ENCODE peak calls at places on chromosomes 2 and 18, in four cellular contexts. Z, M, C and J are unnamed samples.

GRCh38 chr2:228613133-228613532 is 431.6 kb upstream of the SPHKAP start:
- DNase-seq in Z (no peak), C (peak; percentile 97), M (no peak), J (peak; percentile 7)

GRCh38 chr2:144041612-144042011 is 478.3 kb downstream of the ZEB2 start:
- DNase-seq in C (no peak), Z (no peak), M (no peak), J (no peak)

GRCh38 chr2:237542001-237542704 is 24.2 kb upstream of the PRLH start:
- DNase-seq in Z (no peak), C (no peak), M (no peak), J (no peak)

GRCh38 chr2:62687644-62688043 is 17.9 kb upstream of the EHBP1 start:
- DNase-seq in M (no peak), Z (no peak), C (no peak), J (no peak)

GRCh38 chr2:161078211-161078539 is 82.1 kb upstream of the TANK start:
- DNase-seq in M (no peak), C (no peak), Z (no peak), J (no peak)

GRCh38 chr2:200411831-200412230 is 98.0 kb downstream of the KCTD18 start:
- DNase-seq in C (peak; percentile 13), Z (no peak), M (no peak), J (no peak)

GRCh38 chr2:69225933-69226332 is 161.1 kb downstream of the GFPT1 start:
- DNase-seq in Z (no peak), M (no peak), C (peak; percentile 42), J (no peak)

GRCh38 chr2:222706616-222707015 is 35.2 kb downstream of the MOGAT1 start:
- DNase-seq in C (no peak), Z (no peak), M (no peak), J (no peak)

GRCh38 chr2:56108806-56109205 is 75.0 kb upstream of the CCDC85A start:
- DNase-seq in Z (no peak), C (no peak), M (no peak), J (no peak)

GRCh38 chr2:229033816-229034215 is 237.3 kb downstream of the PID1 start:
- DNase-seq in C (no peak), M (no peak), Z (no peak), J (no peak)

GRCh38 chr2:164764996-164765395 is 76.6 kb downstream of the COBLL1 start:
- DNase-seq in Z (no peak), C (peak; percentile 66), M (no peak), J (no peak)

GRCh38 chr2:68716948-68717661 is 17.5 kb upstream of the ARHGAP25 start:
- DNase-seq in C (no peak), M (no peak), Z (no peak), J (no peak)

GRCh38 chr2:218029366-218030360 is 26.9 kb upstream of the TNS1 start:
- DNase-seq in Z (no peak), M (peak; percentile 24), C (no peak), J (no peak)

GRCh38 chr18:4130734-4131719 is 324.1 kb downstream of the DLGAP1 start:
- DNase-seq in C (no peak), M (no peak), Z (no peak), J (no peak)

GRCh38 chr18:34959211-34959829 is 81.9 kb upstream of the MAPRE2 start:
- DNase-seq in Z (no peak), C (no peak), M (no peak), J (no peak)

GRCh38 chr2:29767606-29768335 is 153.6 kb downstream of the ALK start:
- DNase-seq in C (no peak), M (no peak), Z (no peak), J (no peak)

GRCh38 chr2:151891566-151892194 is 63.5 kb upstream of the ARL5A start:
- DNase-seq in M (no peak), Z (no peak), C (no peak), J (no peak)

GRCh38 chr2:15169326-15170038 is 391.7 kb downstream of the NBAS start:
- DNase-seq in Z (no peak), C (peak; percentile 94), M (no peak), J (peak; percentile 90)

GRCh38 chr2:41167014-41167413 is 715.1 kb upstream of the SLC8A1 start:
- DNase-seq in M (no peak), Z (no peak), C (no peak), J (no peak)

GRCh38 chr2:240129731-240130392 is 6.2 kb downstream of the COPS9 start:
- DNase-seq in C (no peak), M (no peak), Z (no peak), J (no peak)

GRCh38 chr2:38446972-38447561 is 70.0 kb upstream of the ATL2 start:
- DNase-seq in M (no peak), Z (no peak), C (no peak), J (no peak)

GRCh38 chr2:172710584-172711024 is 25.0 kb upstream of the RAPGEF4 start:
- DNase-seq in M (no peak), C (peak; percentile 73), Z (peak; percentile 58), J (peak; percentile 89)

GRCh38 chr2:128237081-128237534 is 81.6 kb downstream of the HS6ST1 start:
- DNase-seq in Z (no peak), C (peak; percentile 67), M (no peak), J (no peak)

GRCh38 chr2:238995634-238996033 is 147.7 kb downstream of the TWIST2 start:
- DNase-seq in M (no peak), Z (no peak), C (no peak), J (no peak)

GRCh38 chr2:5713101-5713500 is 20.9 kb downstream of the SOX11 start:
- DNase-seq in M (no peak), Z (no peak), C (no peak), J (no peak)

GRCh38 chr2:98258906-98259305 is 87.3 kb upstream of the CNGA3 start:
- DNase-seq in M (no peak), Z (no peak), C (no peak), J (no peak)

GRCh38 chr2:222296911-222297599 is 1.7 kb downstream of the PAX3 start:
- DNase-seq in C (no peak), M (no peak), Z (no peak), J (no peak)

GRCh38 chr2:73984922-73985317 is 210 bp downstream of the TET3 start:
- DNase-seq in M (peak; percentile 61), C (no peak), Z (peak; percentile 73), J (no peak)

GRCh38 chr2:159973325-159973724 is 89.1 kb downstream of the PLA2R1 start:
- DNase-seq in Z (no peak), C (no peak), M (no peak), J (no peak)

GRCh38 chr2:159971365-159972122 is 90.9 kb downstream of the PLA2R1 start:
- DNase-seq in Z (no peak), C (no peak), M (no peak), J (no peak)

GRCh38 chr2:159963700-159964099 is 98.7 kb downstream of the PLA2R1 start:
- DNase-seq in M (no peak), C (no peak), Z (no peak), J (no peak)

DNA sequence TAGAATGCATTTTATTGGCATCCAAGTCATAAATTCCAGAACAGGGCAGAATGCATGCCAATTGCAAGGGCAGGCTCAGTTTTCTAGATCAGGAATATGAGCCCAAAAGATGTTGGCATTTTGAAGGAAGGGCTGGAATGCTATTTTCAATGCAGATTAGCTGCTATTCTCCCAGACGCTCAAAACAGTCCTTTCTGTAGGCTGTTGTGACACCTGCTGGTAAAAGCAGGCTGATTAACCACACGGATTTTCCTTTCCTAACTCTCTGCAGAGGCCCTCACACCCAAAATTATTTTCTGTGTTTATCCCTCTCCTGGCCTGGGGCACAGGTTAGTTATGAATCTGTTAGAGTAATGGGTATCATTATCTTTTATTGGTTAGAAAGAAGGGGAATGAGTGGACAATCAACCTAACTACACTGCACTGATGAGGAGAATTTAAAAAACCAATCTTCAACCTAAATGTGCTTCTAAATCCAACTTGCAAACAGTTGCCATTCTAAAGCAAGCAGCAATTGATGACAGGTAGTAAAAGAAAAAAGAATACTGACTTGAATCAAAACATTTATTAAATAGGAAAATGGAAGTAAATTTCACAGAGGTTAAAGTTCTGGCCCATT is 94.0 kb downstream of the PLA2R1 start:
- DNase-seq in Z (peak; percentile 42), M (no peak), C (peak; percentile 32), J (no peak)
- TF ChIP-seq CTCF in Z (peak; percentile 63), M (no peak), C (peak; percentile 65), J (peak; percentile 51)

GRCh38 chr18:67515987-67516431 is 511 bp downstream of the DSEL start:
- DNase-seq in Z (peak; percentile 74), C (peak; percentile 78), M (peak; percentile 90), J (peak; percentile 49)
- TF ChIP-seq CTCF in Z (peak; percentile 41), C (peak; percentile 90), M (peak; percentile 67), J (peak; percentile 88)

GRCh38 chr2:46960618-46961017 is 45.0 kb upstream of the MCFD2 start:
- DNase-seq in Z (no peak), C (no peak), M (no peak), J (no peak)
- TF ChIP-seq CTCF in Z (no peak), C (peak; percentile 33), M (no peak), J (no peak)

GRCh38 chr18:58288922-58289797 is 245.1 kb downstream of the NEDD4L start:
- DNase-seq in M (no peak), C (peak; percentile 56), Z (peak; percentile 56), J (peak; percentile 61)

GRCh38 chr18:58291131-58291530 is 247.1 kb downstream of the NEDD4L start:
- DNase-seq in C (no peak), M (no peak), Z (no peak), J (no peak)

GRCh38 chr18:58297198-58297597 is 253.2 kb downstream of the NEDD4L start:
- DNase-seq in C (peak; percentile 86), Z (no peak), M (no peak), J (no peak)

GRCh38 chr18:58290059-58290747 is 246.2 kb downstream of the NEDD4L start:
- DNase-seq in C (peak; percentile 37), Z (no peak), M (no peak), J (no peak)

DNA sequence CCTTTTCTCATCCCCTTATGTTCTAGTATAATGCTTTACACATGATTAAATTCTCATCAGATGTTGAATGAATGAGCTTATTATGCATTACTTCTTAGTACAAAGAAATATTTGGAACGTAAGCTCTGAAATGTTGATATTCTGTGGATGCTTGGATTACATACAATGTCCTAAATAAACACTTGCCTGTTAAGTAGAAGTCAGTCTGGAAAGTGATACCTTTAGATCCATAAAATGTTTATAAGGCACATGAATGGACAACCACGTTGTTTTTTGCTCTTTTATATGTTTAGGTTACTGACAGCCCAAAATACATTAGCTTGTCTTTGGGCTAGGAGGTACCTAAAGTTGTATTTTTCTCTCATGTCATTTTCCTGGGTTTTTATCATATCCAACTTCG is 248.6 kb downstream of the NEDD4L start:
- DNase-seq in M (no peak), C (no peak), Z (no peak), J (no peak)
- TF ChIP-seq CTCF in M (no peak), C (no peak), Z (no peak), J (no peak)

DNA sequence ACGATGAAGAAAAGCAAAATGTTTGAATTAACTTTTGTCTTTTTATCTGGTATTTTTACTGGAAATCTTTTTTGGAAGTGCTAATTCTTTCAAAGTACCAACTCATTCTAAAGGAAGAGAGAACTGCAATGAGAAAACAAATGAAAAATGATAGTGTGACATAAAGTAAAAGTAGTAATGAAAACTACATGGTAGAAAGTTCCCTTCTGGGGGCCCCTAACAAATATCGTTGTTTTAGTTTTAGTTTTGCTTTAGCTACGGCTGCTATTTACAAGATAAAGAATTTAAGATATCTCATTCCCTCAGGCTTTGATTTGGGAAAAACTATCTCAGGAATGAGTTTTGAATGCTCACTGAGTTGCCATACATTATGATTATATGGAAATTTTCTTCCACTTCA is 161.4 kb downstream of the XIRP2 start:
- DNase-seq in Z (no peak), M (no peak), C (no peak), J (no peak)
- TF ChIP-seq CTCF in Z (no peak), M (no peak), C (no peak), J (no peak)

GRCh38 chr2:131673400-131674173 is 145.9 kb downstream of the CCDC74A start:
- DNase-seq in Z (peak; percentile 78), C (peak; percentile 54), M (peak; percentile 81), J (no peak)
- TF ChIP-seq CTCF in Z (peak; percentile 92), C (peak; percentile 81), M (peak; percentile 89), J (peak; percentile 86)